ENCODE peak calls at places on chromosome 2, in eight cellular contexts. J is heart right ventricle, R is mammary epithelial cell, T is uterus, Y is sigmoid colon, E is AG10803, L is A549, I is HFF-Myc. O is an unnamed sample.

GRCh38 chr2:43212216-43212828 is 14.1 kb downstream of the ZFP36L2 start:
- DNase-seq in J (no peak), R (no peak), T (no peak), Y (no peak), E (no peak), L (no peak), I (no peak), O (no peak)

GRCh38 chr2:113700186-113700841 is 56.1 kb downstream of the SLC35F5 start:
- DNase-seq in J (peak), R (no peak), T (no peak), Y (no peak), E (no peak), L (peak), I (no peak), O (no peak)

GRCh38 chr2:65377556-65378307 is 54.7 kb downstream of the SPRED2 start:
- DNase-seq in J (no peak), R (peak), T (no peak), Y (no peak), E (peak), L (peak), I (peak), O (peak)

GRCh38 chr2:175436076-175436475 is 254.6 kb upstream of the ATP5MC3 start:
- DNase-seq in J (no peak), R (peak), T (no peak), Y (no peak), E (no peak), L (no peak), I (no peak), O (no peak)

GRCh38 chr2:237096911-237097310 is 11.2 kb downstream of the COPS8 start:
- DNase-seq in J (no peak), R (peak), T (no peak), Y (no peak), E (peak), L (no peak), I (no peak), O (peak)

GRCh38 chr2:101125799-101126198 is 25.4 kb downstream of the TBC1D8 start:
- DNase-seq in J (no peak), R (peak), T (no peak), Y (no peak), E (no peak), L (no peak), I (no peak), O (no peak)

GRCh38 chr2:122523143-122523542 is 767.7 kb downstream of the TSN start:
- DNase-seq in J (no peak), R (no peak), T (no peak), Y (no peak), E (no peak), L (no peak), I (no peak), O (no peak)

GRCh38 chr2:107936427-107937359 is 49.6 kb upstream of the SLC5A7 start:
- DNase-seq in J (no peak), R (no peak), T (no peak), Y (no peak), E (no peak), L (peak), I (no peak), O (no peak)

GRCh38 chr2:1892529-1893250 is 148.4 kb upstream of the PXDN start:
- DNase-seq in J (no peak), R (no peak), T (no peak), Y (no peak), E (no peak), L (no peak), I (no peak), O (no peak)

GRCh38 chr2:47269316-47270232 is 114.5 kb upstream of the STPG4 start:
- DNase-seq in J (peak), R (peak), T (peak), Y (peak), E (peak), L (peak), I (peak), O (peak)

GRCh38 chr2:216713691-216714411 is 18.5 kb upstream of the IGFBP5 start:
- DNase-seq in J (peak), R (peak), T (peak), Y (peak), E (peak), L (peak), I (peak), O (peak)

GRCh38 chr2:109166811-109167210 is 37.8 kb downstream of the SH3RF3 start:
- DNase-seq in J (no peak), R (peak), T (no peak), Y (no peak), E (peak), L (no peak), I (no peak), O (peak)

GRCh38 chr2:33373986-33374385 is 102.5 kb upstream of the RASGRP3 start:
- DNase-seq in J (no peak), R (peak), T (no peak), Y (no peak), E (peak), L (peak), I (no peak), O (peak)

GRCh38 chr2:168241208-168241607 is 6.2 kb downstream of the STK39 start:
- DNase-seq in J (peak), R (peak), T (peak), Y (no peak), E (no peak), L (no peak), I (no peak), O (no peak)

GRCh38 chr2:234587341-234588053 is 90.6 kb upstream of the ARL4C start:
- DNase-seq in J (no peak), R (no peak), T (no peak), Y (no peak), E (peak), L (no peak), I (no peak), O (peak)

GRCh38 chr2:205885492-205886099 is 200.4 kb downstream of the INO80D start:
- DNase-seq in J (peak), R (peak), T (peak), Y (peak), E (peak), L (peak), I (peak), O (peak)

GRCh38 chr2:202017940-202018339 is 15.7 kb upstream of the FZD7 start:
- DNase-seq in J (peak), R (no peak), T (no peak), Y (no peak), E (no peak), L (no peak), I (no peak), O (no peak)

GRCh38 chr2:200748779-200749178 is 62.9 kb upstream of the BZW1 start:
- DNase-seq in J (no peak), R (no peak), T (no peak), Y (no peak), E (no peak), L (no peak), I (no peak), O (no peak)

GRCh38 chr2:118095610-118096009 is 7.3 kb downstream of the INSIG2 start:
- DNase-seq in J (no peak), R (peak), T (no peak), Y (no peak), E (no peak), L (no peak), I (no peak), O (no peak)

GRCh38 chr2:29456429-29456828 is 341.2 kb downstream of the CLIP4 start:
- DNase-seq in J (no peak), R (no peak), T (no peak), Y (no peak), E (no peak), L (no peak), I (no peak), O (no peak)

GRCh38 chr2:102033028-102033749 is 41.4 kb downstream of the IL1R2 start:
- DNase-seq in J (peak), R (peak), T (peak), Y (no peak), E (peak), L (peak), I (peak), O (peak)

GRCh38 chr2:165796129-165796528 is 2.1 kb upstream of the GALNT3 start:
- DNase-seq in J (no peak), R (no peak), T (no peak), Y (no peak), E (no peak), L (no peak), I (no peak), O (no peak)

GRCh38 chr2:36408198-36408703 is 52.7 kb downstream of the CRIM1 start:
- DNase-seq in J (peak), R (peak), T (no peak), Y (no peak), E (no peak), L (peak), I (no peak), O (peak)

GRCh38 chr2:204135752-204136151 is 199.2 kb downstream of the ICOS start:
- DNase-seq in J (no peak), R (no peak), T (no peak), Y (no peak), E (no peak), L (no peak), I (no peak), O (no peak)

GRCh38 chr2:54570925-54571694 is 115.0 kb downstream of the SPTBN1 start:
- DNase-seq in J (peak), R (peak), T (peak), Y (peak), E (peak), L (peak), I (no peak), O (peak)

GRCh38 chr2:174072069-174072468 is 106.9 kb upstream of the SP3 start:
- DNase-seq in J (no peak), R (no peak), T (no peak), Y (no peak), E (no peak), L (no peak), I (no peak), O (no peak)

GRCh38 chr2:85758361-85759256 is 4.8 kb downstream of the ATOH8 start:
- DNase-seq in J (no peak), R (no peak), T (no peak), Y (no peak), E (no peak), L (no peak), I (no peak), O (no peak)

GRCh38 chr2:85757860-85758259 is 4.1 kb downstream of the ATOH8 start:
- DNase-seq in J (no peak), R (no peak), T (no peak), Y (no peak), E (no peak), L (no peak), I (no peak), O (no peak)

GRCh38 chr2:85756195-85756594 is 2.4 kb downstream of the ATOH8 start:
- DNase-seq in J (no peak), R (no peak), T (no peak), Y (no peak), E (no peak), L (no peak), I (no peak), O (no peak)

GRCh38 chr2:85755122-85756027 is 1.6 kb downstream of the ATOH8 start:
- DNase-seq in J (no peak), R (no peak), T (no peak), Y (no peak), E (peak), L (no peak), I (no peak), O (peak)

DNA sequence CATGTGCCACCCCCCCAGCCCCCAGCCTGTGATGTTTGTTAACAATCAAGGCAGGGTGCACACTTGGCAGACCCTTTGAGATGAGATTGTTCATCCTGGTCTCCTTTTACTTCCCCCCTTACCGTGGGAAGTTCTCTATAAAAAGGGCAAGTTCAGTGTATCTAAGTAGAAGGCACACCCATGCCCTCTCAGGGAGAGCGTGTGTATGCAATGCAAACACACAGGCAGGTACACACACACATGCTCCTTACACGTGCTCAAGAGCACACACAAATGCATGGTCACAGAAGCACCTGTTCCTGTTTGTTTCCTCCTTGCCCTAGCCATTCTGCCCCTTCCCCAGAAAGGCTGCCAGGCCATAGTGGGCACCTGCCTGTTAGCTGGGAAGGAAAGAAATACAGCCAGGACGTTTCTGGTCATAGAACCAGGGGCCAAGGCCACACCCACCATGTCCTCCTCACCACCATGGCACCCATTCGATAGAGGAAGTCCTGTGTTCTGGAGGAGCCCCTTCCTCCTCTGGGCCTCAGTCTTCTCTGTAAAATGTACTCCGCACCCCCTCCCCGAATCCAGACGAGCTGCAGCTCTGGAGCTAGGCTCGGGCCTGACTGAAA is 3.1 kb downstream of the ATOH8 start:
- DNase-seq in J (no peak), R (no peak), T (no peak), Y (no peak), E (no peak), L (no peak), I (no peak), O (no peak)
- H3K4me3 ChIP-seq in J (peak), R (no peak), T (peak), Y (no peak), E (no peak), L (no peak), I (no peak), O (no peak)

GRCh38 chr2:130342533-130343275 is at the start of gene IMP4:
- DNase-seq in J (peak), R (peak), T (peak), Y (peak), E (peak), L (peak), I (peak), O (peak)
- TF ChIP-seq CTCF in J (no peak), R (peak), T (peak), Y (peak), E (peak), L (no peak), I (peak), O (peak)

GRCh38 chr2:188138313-188138712 is 153.4 kb upstream of the GULP1 start:
- DNase-seq in J (no peak), R (no peak), T (no peak), Y (no peak), E (no peak), L (no peak), I (no peak), O (no peak)
- H3K4me3 ChIP-seq in J (no peak), R (no peak), T (no peak), Y (no peak), E (no peak), L (no peak), I (no peak), O (no peak)

GRCh38 chr2:135845257-135845656 is 8.3 kb upstream of the LCT start:
- DNase-seq in J (no peak), R (no peak), T (no peak), Y (no peak), E (no peak), L (no peak), I (no peak), O (no peak)
- TF ChIP-seq CTCF in J (no peak), R (no peak), T (no peak), Y (no peak), E (no peak), L (no peak), I (no peak), O (no peak)

GRCh38 chr2:44928660-44929471 is 12.6 kb upstream of the SIX3 start:
- DNase-seq in J (no peak), R (peak), T (no peak), Y (no peak), E (no peak), L (no peak), I (no peak), O (no peak)
- H3K4me3 ChIP-seq in J (peak), R (no peak), T (no peak), Y (peak), E (no peak), L (no peak), I (no peak), O (no peak)